ENCODE peak calls at places on chromosomes 12 and 14, in seven cellular contexts. K is ovary, B is transverse colon, L is A549, J is uterus, Z is HepG2, F is adrenal gland. M is an unnamed sample.

GRCh38 chr14:70924521-70924920 is 17.3 kb downstream of the PCNX1 start:
- DNase-seq in B (no peak), F (no peak), K (no peak), L (no peak), Z (no peak), J (no peak), M (no peak)

GRCh38 chr14:75579882-75580281 is 1.5 kb downstream of the FLVCR2 start:
- DNase-seq in L (no peak), Z (no peak), K (no peak), F (peak; percentile 62), J (no peak), B (no peak), M (no peak)

GRCh38 chr14:57371013-57371412 is 19.4 kb upstream of the NAA30 start:
- DNase-seq in Z (no peak), L (no peak), F (no peak), B (no peak), K (no peak), J (no peak), M (no peak)

GRCh38 chr14:96272777-96273471 is 16.9 kb downstream of the BDKRB1 start:
- DNase-seq in F (no peak), B (no peak), K (no peak), L (no peak), Z (no peak), J (no peak), M (peak; percentile 60)

GRCh38 chr12:40034712-40035111 is 71.2 kb downstream of the SLC2A13 start:
- DNase-seq in Z (no peak), B (no peak), K (no peak), J (no peak), L (no peak), F (no peak), M (no peak)

GRCh38 chr14:73665130-73665529 is 20.3 kb downstream of the DNAL1 start:
- DNase-seq in K (no peak), J (no peak), Z (no peak), L (no peak), B (no peak), F (no peak), M (no peak)

GRCh38 chr12:44930972-44931600 is 55.0 kb upstream of the NELL2 start:
- DNase-seq in F (no peak), J (no peak), Z (peak; percentile 49), B (no peak), K (no peak), L (peak; percentile 37), M (no peak)

GRCh38 chr14:101078892-101079221 is 175.3 kb upstream of the RTL1 start:
- DNase-seq in J (no peak), K (peak; percentile 6), F (peak; percentile 47), Z (no peak), B (peak; percentile 3), L (no peak), M (no peak)

GRCh38 chr14:77026166-77026929 is 2.2 kb downstream of the IRF2BPL start:
- DNase-seq in L (no peak), J (peak; percentile 54), B (no peak), Z (no peak), K (peak; percentile 64), F (peak; percentile 77), M (no peak)

GRCh38 chr14:27056586-27056985 is 458.8 kb upstream of the NOVA1 start:
- DNase-seq in F (no peak), L (no peak), K (no peak), Z (no peak), B (no peak), J (no peak), M (no peak)

GRCh38 chr12:116324684-116325664 is 47.5 kb upstream of the MED13L start:
- DNase-seq in J (no peak), L (no peak), Z (no peak), F (no peak), B (no peak), K (no peak), M (no peak)

GRCh38 chr12:78293039-78293686 is 462.5 kb downstream of the NAV3 start:
- DNase-seq in J (no peak), Z (peak; percentile 36), B (no peak), L (no peak), K (no peak), F (no peak), M (no peak)

GRCh38 chr14:38880643-38881567 is 222.1 kb downstream of the SEC23A start:
- DNase-seq in B (no peak), F (no peak), J (no peak), K (no peak), L (no peak), Z (peak; percentile 28), M (no peak)

GRCh38 chr14:53174918-53175317 is 21.8 kb upstream of the DDHD1 start:
- DNase-seq in Z (no peak), K (no peak), L (no peak), B (no peak), J (no peak), F (no peak), M (no peak)

GRCh38 chr14:103526914-103527248 is 2.1 kb upstream of the TRMT61A start:
- DNase-seq in Z (no peak), F (no peak), L (no peak), K (no peak), J (no peak), B (no peak), M (no peak)

GRCh38 chr12:121753844-121754264 is 39.6 kb downstream of the RHOF start:
- DNase-seq in Z (no peak), J (no peak), F (no peak), B (no peak), L (no peak), K (no peak), M (peak; percentile 95)

GRCh38 chr12:45034861-45035265 is 16.0 kb downstream of the DBX2 start:
- DNase-seq in Z (no peak), L (no peak), J (no peak), F (no peak), K (no peak), B (no peak), M (no peak)

GRCh38 chr12:674272-674781 is 11.1 kb upstream of the NINJ2 start:
- DNase-seq in B (no peak), K (no peak), F (no peak), J (no peak), Z (no peak), L (no peak), M (no peak)

GRCh38 chr12:87086118-87086891 is 830.1 kb upstream of the MGAT4C start:
- DNase-seq in F (no peak), L (no peak), B (no peak), Z (no peak), K (no peak), J (no peak), M (no peak)

GRCh38 chr12:27924350-27925140 is 48.0 kb downstream of the PTHLH start:
- DNase-seq in J (no peak), B (no peak), L (no peak), Z (no peak), K (no peak), F (no peak), M (no peak)

GRCh38 chr12:104555650-104556049 is 98.9 kb downstream of the CHST11 start:
- DNase-seq in L (no peak), Z (no peak), F (no peak), J (no peak), B (no peak), K (no peak), M (no peak)

GRCh38 chr12:68621092-68622081 is 10.7 kb downstream of the RAP1B start:
- DNase-seq in Z (no peak), K (no peak), J (no peak), F (no peak), L (no peak), B (no peak), M (no peak)

GRCh38 chr12:89551747-89552146 is 25.9 kb upstream of the POC1B start:
- DNase-seq in Z (no peak), J (no peak), K (no peak), F (no peak), L (no peak), B (no peak), M (no peak)

GRCh38 chr12:88633312-88633711 is 53.0 kb upstream of the KITLG start:
- DNase-seq in B (no peak), L (no peak), F (no peak), J (no peak), Z (no peak), K (no peak), M (no peak)

GRCh38 chr12:104591272-104591940 is 134.7 kb downstream of the CHST11 start:
- DNase-seq in K (no peak), L (no peak), B (no peak), Z (no peak), J (no peak), F (no peak), M (no peak)

GRCh38 chr12:62123721-62124203 is 136.4 kb upstream of the USP15 start:
- DNase-seq in K (peak; percentile 26), L (peak; percentile 11), J (no peak), F (peak; percentile 58), B (peak; percentile 15), Z (peak; percentile 31), M (no peak)

GRCh38 chr12:51217968-51218606 is at the start of gene POU6F1:
- DNase-seq in F (peak; percentile 82), B (peak; percentile 74), K (peak; percentile 86), J (peak; percentile 74), Z (peak; percentile 57), L (peak; percentile 94), M (peak; percentile 70)
- TF ChIP-seq POLR2A in F (peak; percentile 27), B (peak; percentile 54), K (peak; percentile 52), J (no peak), Z (no peak), L (peak; percentile 22), M (peak; percentile 23)

GRCh38 chr12:119593578-119594398 is at the start of gene TMEM233:
- DNase-seq in J (no peak), K (peak; percentile 21), Z (no peak), B (no peak), L (no peak), F (no peak), M (no peak)
- H3K27ac ChIP-seq in J (no peak within 1 kb of the TSS), K (no peak within 1 kb of the TSS), Z (no peak within 1 kb of the TSS), B (no peak within 1 kb of the TSS), L (no peak within 1 kb of the TSS), F (no peak within 1 kb of the TSS), M (no peak within 1 kb of the TSS)

GRCh38 chr14:92963301-92964123 is 40.6 kb downstream of the CHGA start:
- DNase-seq in Z (peak; percentile 43), B (no peak), J (peak; percentile 47), L (no peak), K (no peak), F (no peak), M (peak; percentile 50)
- H3K4me1 ChIP-seq in Z (peaks cover 29% of the 10 kb centered on the region), B (peaks cover 24% of the 10 kb centered on the region), J (no peaks in the 10 kb centered on the region), L (peaks cover 49% of the 10 kb centered on the region), K (no peaks in the 10 kb centered on the region), F (no peaks in the 10 kb centered on the region), M (peaks cover 5% of the 10 kb centered on the region)

DNA sequence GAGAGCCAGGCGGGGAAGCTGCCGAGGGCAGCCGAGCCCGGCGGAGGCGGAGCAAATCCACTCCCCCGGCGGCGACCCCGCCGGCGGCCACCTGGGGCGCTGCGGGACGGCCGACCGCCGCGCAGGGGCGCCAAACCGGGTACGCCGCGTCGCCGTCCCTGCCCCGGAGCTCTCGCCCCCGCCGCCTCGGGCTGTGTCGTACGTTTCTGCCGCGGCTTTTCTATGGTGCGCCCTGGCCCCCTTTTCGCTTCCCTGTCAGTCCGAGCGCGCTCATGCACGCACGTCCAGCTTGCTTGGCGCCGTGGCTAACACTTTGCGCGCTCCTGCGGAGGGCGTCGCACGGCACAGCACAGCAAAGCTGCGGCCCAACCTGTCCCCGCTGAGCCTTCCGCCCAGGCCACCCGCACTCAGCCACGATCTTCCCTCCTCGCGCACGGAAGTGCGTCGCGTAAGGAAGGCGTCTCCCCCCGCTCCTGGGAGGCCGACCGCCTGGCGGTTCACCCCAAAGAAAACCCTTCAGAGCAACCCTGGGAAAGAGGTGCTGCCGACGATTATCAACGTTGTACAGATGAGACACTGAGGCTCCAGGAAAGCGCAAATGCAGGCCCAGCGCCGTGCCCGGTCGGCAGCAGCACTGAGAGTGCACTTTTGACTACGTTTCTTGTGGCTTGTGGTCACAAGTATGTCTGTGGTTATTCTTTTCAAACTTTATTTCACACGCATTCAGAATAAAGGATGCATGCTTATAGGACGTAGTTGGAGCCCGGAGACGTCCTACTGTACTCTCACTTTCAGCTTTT is at the start of gene HECTD1:
- DNase-seq in Z (peak; percentile 93), L (peak; percentile 85), K (peak; percentile 94), B (peak; percentile 93), J (no peak), F (peak; percentile 92), M (peak; percentile 95)
- TF ChIP-seq POLR2A in Z (peak; percentile 97), L (peak; percentile 95), K (peak; percentile 24), B (peak; percentile 82), J (no peak), F (peak; percentile 85), M (peak; percentile 89)